ENCODE peak calls at places on chromosome X, in six cellular contexts. E, Z, L, N, D and V are unnamed samples. For H3K4me1, the result is how much of the 10 kb centered on the place peaks cover.

GRCh38 chrX:46967547-46967946 is 55.3 kb downstream of the JADE3 start:
- DNase-seq in E (no peak), Z (no peak), L (no peak), N (no peak), D (no peak), V (no peak)

GRCh38 chrX:21840199-21840557 is 761 bp downstream of the MBTPS2 start:
- DNase-seq in E (no peak), Z (no peak), L (peak), N (no peak), D (no peak), V (no peak)

GRCh38 chrX:152637649-152638442 is at the start of gene GABRQ:
- DNase-seq in E (peak), Z (peak), L (peak), N (peak), D (peak), V (peak)

GRCh38 chrX:80550722-80551121 is 130.5 kb downstream of the TENT5D start:
- DNase-seq in E (no peak), Z (no peak), L (no peak), N (no peak), D (peak), V (no peak)

GRCh38 chrX:150338615-150339014 is 24.5 kb upstream of the MAMLD1 start:
- DNase-seq in E (no peak), Z (no peak), L (no peak), N (no peak), D (no peak), V (no peak)

GRCh38 chrX:39121903-39122302 is 320.6 kb downstream of the MID1IP1 start:
- DNase-seq in E (no peak), Z (no peak), L (no peak), N (no peak), D (no peak), V (no peak)

GRCh38 chrX:24245201-24245600 is 68.7 kb downstream of the SUPT20HL2 start:
- DNase-seq in E (no peak), Z (no peak), L (peak), N (peak), D (no peak), V (no peak)

GRCh38 chrX:136953867-136954787 is 73.6 kb upstream of the RBMX start:
- DNase-seq in E (peak), Z (peak), L (peak), N (peak), D (peak), V (peak)

GRCh38 chrX:120023259-120023658 is 54.2 kb downstream of the RHOXF2B start:
- DNase-seq in E (no peak), Z (no peak), L (no peak), N (no peak), D (no peak), V (no peak)

GRCh38 chrX:427812-428725 is 41.4 kb upstream of the PPP2R3B start:
- DNase-seq in E (no peak), Z (no peak), L (no peak), N (peak), D (peak), V (no peak)

GRCh38 chrX:97806238-97806637 is 922.5 kb downstream of the RPA4 start:
- DNase-seq in E (no peak), Z (no peak), L (peak), N (no peak), D (no peak), V (no peak)

GRCh38 chrX:41781500-41781899 is 57.5 kb downstream of the GPR82 start:
- DNase-seq in E (no peak), Z (no peak), L (peak), N (peak), D (peak), V (no peak)

GRCh38 chrX:21873063-21873785 is 17.4 kb downstream of the YY2 start:
- DNase-seq in E (no peak), Z (no peak), L (peak), N (no peak), D (no peak), V (no peak)

GRCh38 chrX:15158736-15159406 is 111.0 kb downstream of the ASB9 start:
- DNase-seq in E (no peak), Z (no peak), L (no peak), N (no peak), D (no peak), V (no peak)

GRCh38 chrX:30992381-30992904 is 79.4 kb downstream of the FTHL17 start:
- DNase-seq in E (no peak), Z (peak), L (peak), N (no peak), D (peak), V (no peak)
- H3K27ac ChIP-seq in E (no peak), Z (no peak), L (no peak), N (no peak), D (peak), V (no peak)

DNA sequence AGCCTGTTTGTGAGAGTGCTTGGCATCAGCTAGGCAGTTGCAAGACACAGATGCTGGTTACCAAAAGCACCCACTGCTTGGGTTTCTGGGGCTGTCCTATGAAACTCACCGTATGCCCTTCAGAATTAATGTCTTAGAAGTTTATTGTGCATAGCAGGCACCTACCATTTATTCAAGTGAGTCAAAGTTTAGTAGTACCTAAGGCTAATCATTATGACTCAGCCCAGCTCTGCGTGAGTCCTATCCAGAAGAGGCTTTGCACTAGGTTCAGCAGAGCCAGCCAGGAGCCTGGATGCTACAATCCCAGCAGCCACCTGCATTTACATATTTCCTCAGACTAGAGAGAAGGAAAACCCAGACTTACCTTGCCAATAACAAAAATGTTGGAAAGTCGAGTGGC is 4.2 kb downstream of the RPS4X start:
- DNase-seq in E (no peak), Z (no peak), L (peak), N (no peak), D (no peak), V (no peak)
- H3K4me1 ChIP-seq in E (under half), Z (under half), L (under half), N (half or more), D (under half), V (under half)

GRCh38 chrX:12080265-12080664 is 58.0 kb upstream of the FRMPD4 start:
- DNase-seq in E (no peak), Z (no peak), L (peak), N (peak), D (peak), V (no peak)

DNA sequence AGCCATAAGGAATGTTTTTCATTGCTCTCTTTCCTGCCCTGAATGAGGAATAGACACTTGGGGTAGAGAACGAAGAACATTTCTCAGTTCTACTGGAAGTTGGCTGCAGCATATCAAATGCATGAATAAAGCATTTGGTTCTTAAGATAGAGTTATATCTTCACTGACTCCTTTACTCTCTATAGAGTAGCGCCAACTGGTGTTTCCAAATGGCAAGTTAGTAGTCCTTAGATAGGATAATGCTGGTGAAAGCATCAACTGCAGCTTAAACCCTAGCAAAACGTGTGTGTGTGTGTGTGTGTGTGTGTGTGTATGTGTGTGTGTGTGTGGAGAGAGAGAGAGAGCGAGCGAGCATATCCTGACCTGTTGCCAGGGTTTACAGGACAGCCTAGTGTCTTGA is 62.2 kb upstream of the FRMPD4 start:
- DNase-seq in E (no peak), Z (no peak), L (peak), N (no peak), D (no peak), V (no peak)
- TF ChIP-seq CTCF in E (no peak), Z (no peak), L (no peak), N (no peak), D (peak), V (no peak)

GRCh38 chrX:10014462-10015373 is 47.6 kb downstream of the CLDN34 start:
- DNase-seq in E (peak), Z (peak), L (peak), N (peak), D (peak), V (peak)

GRCh38 chrX:10021461-10022272 is 54.5 kb downstream of the CLDN34 start:
- DNase-seq in E (no peak), Z (no peak), L (peak), N (no peak), D (no peak), V (no peak)

GRCh38 chrX:10016516-10017132 is 49.5 kb downstream of the CLDN34 start:
- DNase-seq in E (no peak), Z (no peak), L (no peak), N (no peak), D (peak), V (no peak)

GRCh38 chrX:10015711-10016515 is 48.8 kb downstream of the CLDN34 start:
- DNase-seq in E (peak), Z (no peak), L (peak), N (no peak), D (peak), V (no peak)

DNA sequence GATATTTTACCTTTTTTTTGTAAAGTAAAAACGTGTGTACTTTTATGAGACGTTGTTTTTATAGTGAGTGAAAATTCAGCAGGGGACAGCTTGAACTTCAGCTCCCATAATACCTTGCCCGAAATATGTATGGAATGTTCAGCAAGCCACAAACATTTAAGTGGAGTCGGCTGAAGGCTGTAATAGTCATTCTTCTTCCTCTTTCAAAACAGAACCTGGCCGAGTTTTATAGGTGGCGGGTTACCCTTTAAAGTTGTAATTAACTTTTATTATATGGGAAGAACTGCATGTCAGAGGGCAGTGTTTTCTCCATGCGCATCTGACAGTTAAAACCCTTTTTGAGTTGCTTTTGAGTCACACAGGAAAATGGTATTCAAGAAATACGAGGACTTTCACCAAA is 50.7 kb downstream of the CLDN34 start:
- DNase-seq in E (no peak), Z (no peak), L (peak), N (peak), D (peak), V (no peak)
- H3K27ac ChIP-seq in E (no peak), Z (peak), L (no peak), N (peak), D (peak), V (peak)

GRCh38 chrX:103439161-103439560 is 62.8 kb downstream of the BEX3 start:
- DNase-seq in E (no peak), Z (no peak), L (no peak), N (no peak), D (no peak), V (no peak)
- H3K4me1 ChIP-seq in E (under half), Z (under half), L (under half), N (under half), D (under half), V (under half)

DNA sequence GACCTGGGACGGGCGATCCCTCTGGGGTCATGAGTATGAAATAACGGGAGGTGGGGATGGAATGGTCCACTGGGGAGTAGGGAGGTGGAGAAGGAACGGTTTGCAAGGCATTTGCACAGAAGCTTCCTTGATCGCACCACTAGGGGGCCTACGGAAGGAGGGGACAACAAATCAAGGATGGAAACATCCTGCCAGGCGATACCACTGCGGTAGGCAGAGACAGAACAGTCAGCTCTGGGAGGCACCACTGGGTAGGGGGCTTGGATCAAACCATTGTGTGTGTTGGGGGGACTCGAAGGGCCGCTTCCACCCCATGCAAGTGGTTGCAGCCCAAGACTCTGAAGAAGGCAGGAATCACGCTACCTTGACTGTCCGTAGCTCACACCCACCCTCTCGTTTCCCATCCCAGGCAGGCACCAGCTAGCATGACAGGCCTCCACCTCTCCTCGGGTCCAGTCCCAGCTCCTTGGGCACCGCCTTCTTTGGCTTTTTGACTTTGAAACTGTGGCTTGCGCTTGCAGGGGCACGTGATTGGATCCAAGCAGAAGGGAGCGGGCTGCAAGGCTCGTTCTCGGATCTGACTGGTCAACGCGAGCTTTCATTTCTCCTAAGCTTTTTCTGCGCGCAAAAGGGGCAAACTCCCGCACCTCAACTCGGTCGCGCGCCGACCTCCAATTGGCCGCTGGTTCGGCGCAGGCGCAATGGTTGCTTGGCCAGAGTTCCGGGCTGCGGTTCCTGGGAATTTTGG is 28.4 kb downstream of the GAGE1 start:
- DNase-seq in E (no peak), Z (no peak), L (no peak), N (peak), D (no peak), V (no peak)
- TF ChIP-seq CTCF in E (peak), Z (no peak), L (no peak), N (peak), D (peak), V (no peak)